ENCODE peak calls at places on chromosome 13, in nine cellular contexts. S, A, G, H, O, K, D, C and F are unnamed samples.

GRCh38 chr13:67229438-67230242 is 496 bp downstream of the PCDH9 start:
- DNase-seq in S (peak), K (peak), A (no peak), D (no peak), C (no peak), G (peak), H (no peak), O (no peak), F (peak)

GRCh38 chr13:31797154-31797775 is 57.9 kb downstream of the RXFP2 start:
- DNase-seq in O (no peak), S (peak), G (peak), D (no peak), H (peak), K (peak), C (no peak), A (no peak), F (no peak)

GRCh38 chr13:41085961-41086360 is 24.7 kb downstream of the WBP4 start:
- DNase-seq in G (no peak), C (no peak), S (no peak), O (no peak), K (no peak), D (no peak), H (no peak), A (no peak), F (peak)

GRCh38 chr13:98691360-98691759 is 61.1 kb downstream of the SLC15A1 start:
- DNase-seq in H (no peak), C (no peak), D (no peak), K (no peak), O (no peak), A (no peak), G (no peak), S (no peak), F (no peak)

GRCh38 chr13:38361551-38362262 is 12.1 kb downstream of the UFM1 start:
- DNase-seq in G (peak), S (no peak), K (no peak), D (no peak), H (no peak), O (no peak), A (no peak), C (no peak), F (no peak)

GRCh38 chr13:70769771-70770326 is 661.6 kb upstream of the KLHL1 start:
- DNase-seq in S (no peak), H (no peak), O (no peak), K (no peak), D (no peak), G (no peak), C (no peak), A (no peak), F (no peak)

GRCh38 chr13:43316997-43317396 is 293.6 kb downstream of the DNAJC15 start:
- DNase-seq in O (no peak), A (no peak), K (no peak), D (no peak), S (peak), C (no peak), G (peak), H (no peak), F (no peak)

GRCh38 chr13:76462003-76462402 is 424.2 kb downstream of the KCTD12 start:
- DNase-seq in S (peak), A (no peak), O (no peak), G (no peak), D (no peak), C (no peak), K (no peak), H (no peak), F (no peak)

GRCh38 chr13:90276208-90276607 is 1071.3 kb upstream of the MIR17HG start:
- DNase-seq in C (no peak), G (no peak), D (no peak), H (no peak), O (no peak), K (no peak), S (no peak), A (no peak), F (no peak)

GRCh38 chr13:107819071-107819470 is 396.3 kb downstream of the LIG4 start:
- DNase-seq in H (no peak), A (no peak), D (no peak), O (no peak), G (no peak), C (no peak), S (no peak), K (no peak), F (no peak)

GRCh38 chr13:95502216-95502615 is 50.3 kb upstream of the CLDN10 start:
- DNase-seq in K (no peak), H (no peak), G (no peak), C (no peak), A (no peak), O (no peak), D (no peak), S (no peak), F (no peak)

GRCh38 chr13:43159007-43159406 is 135.6 kb downstream of the DNAJC15 start:
- DNase-seq in A (no peak), G (no peak), S (peak), H (no peak), K (no peak), O (no peak), D (no peak), C (no peak), F (no peak)

GRCh38 chr13:85441975-85442374 is 357.2 kb downstream of the SLITRK6 start:
- DNase-seq in A (no peak), O (no peak), H (no peak), K (no peak), G (no peak), C (no peak), D (no peak), S (no peak), F (no peak)

GRCh38 chr13:110563463-110563774 is 1.9 kb upstream of the RAB20 start:
- DNase-seq in D (no peak), K (no peak), H (no peak), G (no peak), C (no peak), A (no peak), S (no peak), O (no peak), F (no peak)

GRCh38 chr13:110562696-110563462 is 1.4 kb upstream of the RAB20 start:
- DNase-seq in D (no peak), G (no peak), A (no peak), O (no peak), S (no peak), H (no peak), K (no peak), C (no peak), F (no peak)

GRCh38 chr13:110560606-110561334 is 752 bp downstream of the RAB20 start:
- DNase-seq in O (no peak), C (no peak), H (peak), A (no peak), G (no peak), S (no peak), K (no peak), D (peak), F (peak)

GRCh38 chr13:110559986-110560385 is 1.5 kb downstream of the RAB20 start:
- DNase-seq in H (no peak), S (no peak), A (no peak), G (no peak), O (no peak), D (no peak), C (no peak), K (no peak), F (no peak)

DNA sequence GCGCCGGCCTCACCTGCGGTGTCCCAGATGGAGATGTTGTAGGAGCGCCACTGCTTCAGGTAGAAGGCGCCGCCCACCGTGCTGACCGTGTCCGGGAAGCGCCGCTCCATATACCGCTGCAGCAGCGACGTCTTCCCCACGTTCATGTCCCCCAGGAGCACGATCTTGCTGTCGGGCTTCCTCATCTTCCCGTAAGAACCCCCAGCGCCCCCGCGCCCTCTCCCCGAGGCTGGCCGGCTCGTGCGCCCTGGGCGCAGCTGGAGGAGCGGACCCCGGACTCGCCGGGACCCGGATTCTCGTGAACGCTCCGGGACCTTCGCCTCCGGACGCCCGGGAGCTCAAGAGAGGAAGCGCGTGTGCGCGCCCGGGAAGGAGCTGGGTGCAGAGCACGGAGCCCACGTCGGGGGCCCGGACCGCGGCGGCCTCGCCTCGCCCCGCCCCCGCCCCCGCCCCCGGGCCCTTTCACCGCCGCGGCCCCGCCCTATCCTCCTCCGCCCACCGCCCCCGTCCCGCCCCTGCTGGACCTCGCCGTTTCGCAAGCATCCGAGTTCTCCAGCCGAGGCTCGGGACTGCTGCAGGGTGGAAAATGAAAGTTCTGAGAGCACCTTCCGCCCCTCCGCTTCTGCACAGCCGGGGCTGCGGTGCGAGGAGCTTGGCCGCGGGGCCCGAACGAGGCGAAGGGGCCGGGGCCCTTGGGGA is at the start of gene RAB20:
- DNase-seq in O (peak), D (peak), G (peak), C (peak), A (peak), K (peak), S (peak), H (peak), F (peak)
- TF ChIP-seq POLR2A in O (peak), D (no peak), G (no peak), C (peak), A (peak), K (no peak), S (no peak), H (peak), F (no peak)

GRCh38 chr13:49936085-49936942 is at the start of gene SPRYD7:
- DNase-seq in H (peak), G (peak), D (peak), O (peak), A (peak), K (peak), S (peak), C (peak), F (peak)
- TF ChIP-seq POLR2A in H (peak), G (peak), D (no peak), O (peak), A (peak), K (peak), S (peak), C (peak), F (peak)

DNA sequence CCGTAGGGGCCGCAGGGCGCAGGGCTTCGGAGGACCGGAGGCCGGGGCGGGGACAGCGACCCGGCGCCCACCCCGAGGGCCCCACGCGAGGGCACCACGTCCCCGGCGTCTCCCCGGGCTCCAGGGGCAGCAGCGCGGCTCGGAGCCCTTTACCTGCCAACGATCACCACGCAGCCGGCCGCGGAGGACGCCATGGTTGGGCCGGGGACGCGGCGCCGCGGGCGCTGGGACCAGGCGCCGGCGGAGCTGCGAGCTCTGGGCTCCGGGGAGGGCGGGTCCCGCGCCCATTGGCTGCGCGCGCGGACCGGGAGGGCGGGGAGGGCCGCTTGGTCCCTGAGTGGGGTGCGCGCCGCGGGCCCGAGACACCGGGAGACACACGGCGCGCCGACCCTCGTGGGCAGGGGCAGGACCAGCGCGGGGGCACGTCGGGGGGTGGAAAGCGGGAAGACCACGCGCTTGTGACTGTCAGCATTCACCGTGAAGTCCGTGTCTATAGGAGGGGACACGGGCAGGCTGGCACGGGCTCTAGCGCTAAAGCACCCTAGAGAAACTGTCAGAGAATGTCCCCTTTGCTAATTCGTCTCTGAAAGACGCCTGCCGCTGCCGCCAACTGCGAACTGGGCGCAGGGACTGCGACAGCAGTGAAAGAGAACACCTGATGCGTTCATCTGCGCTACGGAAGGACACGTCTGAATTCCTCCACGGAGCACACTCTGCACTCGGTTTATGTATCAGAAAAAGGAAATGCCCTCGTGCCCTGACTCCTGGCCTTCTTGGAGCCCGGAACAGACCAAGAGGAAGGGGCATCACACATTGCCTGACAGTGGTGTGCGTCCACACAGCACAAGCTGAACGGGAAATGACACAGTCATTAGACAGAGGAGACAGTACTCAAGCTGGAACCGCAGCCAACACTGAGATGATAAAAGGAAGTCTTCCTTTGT is at the start of gene CRYL1:
- DNase-seq in C (peak), A (peak), K (peak), G (peak), O (peak), S (peak), D (peak), H (peak), F (peak)
- TF ChIP-seq POLR2A in C (peak), A (peak), K (peak), G (peak), O (peak), S (peak), D (no peak), H (peak), F (peak)

GRCh38 chr13:58318495-58319167 is 687.1 kb downstream of the PCDH17 start:
- DNase-seq in K (no peak), G (no peak), A (no peak), D (no peak), O (no peak), H (no peak), S (no peak), C (no peak), F (no peak)

GRCh38 chr13:58324130-58324529 is 692.6 kb downstream of the PCDH17 start:
- DNase-seq in D (no peak), A (no peak), C (no peak), G (no peak), H (peak), S (no peak), O (no peak), K (no peak), F (no peak)
- TF ChIP-seq POLR2A in D (no peak), A (no peak), C (no peak), G (no peak), H (no peak), S (no peak), O (no peak), K (no peak), F (no peak)

DNA sequence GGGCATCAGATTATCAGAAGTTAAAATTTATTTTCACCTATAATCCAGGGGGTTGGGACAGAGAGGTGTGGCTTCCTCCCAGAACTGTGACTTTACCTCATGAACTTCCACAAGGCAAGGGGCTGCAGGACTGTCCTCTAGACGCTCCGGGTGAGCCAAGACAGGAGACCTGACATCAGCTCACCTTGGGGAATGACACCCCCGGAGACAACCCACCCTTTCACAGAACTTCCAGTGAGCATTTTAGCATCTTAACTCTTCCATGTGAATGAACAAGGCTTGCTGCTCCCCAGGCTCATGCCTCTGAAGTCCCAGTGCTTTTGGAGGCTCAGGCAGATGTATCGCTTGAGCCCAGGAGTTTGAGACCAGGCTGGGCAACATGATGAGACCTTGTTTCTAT is 29.4 kb upstream of the TFDP1 start:
- DNase-seq in D (peak), A (no peak), H (no peak), S (no peak), O (no peak), K (no peak), C (no peak), G (no peak), F (no peak)
- TF ChIP-seq POLR2A in D (no peak), A (no peak), H (no peak), S (no peak), O (no peak), K (no peak), C (no peak), G (no peak), F (no peak)